ENCODE peak calls at places on chromosome 10, in ten cellular contexts. B is stimulated activated CD4-positive, alpha-beta T cell treated with anti-CD3 and anti-CD28 coated beads, Interleukin-2, amount 100 ng/mL, for 24 hours; W is activated CD8-positive, alpha-beta memory T cell treated with anti-CD3 and anti-CD28 coated beads for 48 hours; G is mesenteric fat pad; P is activated T-cell treated with anti-CD3 and anti-CD28 coated beads, Interleukin-2, amount 50 U/mL, for 72 hours; J is HCEC 1CT; M is non-pigmented ciliary epithelial cell; K is T-helper 2 cell; C is WERI-Rb-1; T is dorsolateral prefrontal cortex. O is an unnamed sample.

GRCh38 chr10:62853710-62854109 is 37.5 kb upstream of the EGR2 start:
- DNase-seq in M (no peak), K (no peak), G (no peak), J (no peak), C (no peak), B (peak; percentile 65), W (peak; percentile 33), P (peak; percentile 78), T (no peak), O (no peak)

GRCh38 chr10:92972066-92972870 is 88.3 kb upstream of the CYP26C1 start:
- DNase-seq in B (no peak), P (no peak), W (no peak), J (peak; percentile 87), M (no peak), C (no peak), K (no peak), T (no peak), G (no peak), O (no peak)

GRCh38 chr10:43160919-43161251 is 22.6 kb downstream of the CSGALNACT2 start:
- DNase-seq in P (peak; percentile 34), T (no peak), J (no peak), C (no peak), W (no peak), B (no peak), G (no peak), K (no peak), M (no peak), O (no peak)

GRCh38 chr10:58278274-58278961 is 9.5 kb downstream of the CISD1 start:
- DNase-seq in C (no peak), K (no peak), M (no peak), B (no peak), T (no peak), J (no peak), W (no peak), G (no peak), P (no peak), O (no peak)

GRCh38 chr10:63671317-63671937 is 150.2 kb downstream of the REEP3 start:
- DNase-seq in W (no peak), J (peak; percentile 64), K (no peak), T (no peak), M (no peak), C (no peak), B (no peak), G (no peak), P (no peak), O (no peak)

GRCh38 chr10:85602713-85603112 is 763.9 kb downstream of the GRID1 start:
- DNase-seq in P (no peak), M (no peak), C (no peak), T (no peak), J (no peak), G (no peak), W (no peak), K (no peak), B (no peak), O (no peak)

GRCh38 chr10:28254290-28254985 is 48.4 kb downstream of the MPP7 start:
- DNase-seq in W (no peak), K (no peak), T (no peak), B (no peak), G (no peak), P (no peak), M (no peak), J (no peak), C (no peak), O (no peak)

GRCh38 chr10:69883256-69883655 is 81.5 kb downstream of the COL13A1 start:
- DNase-seq in C (peak; percentile 74), G (no peak), J (no peak), W (no peak), B (no peak), M (no peak), K (no peak), T (no peak), P (no peak), O (peak; percentile 40)

GRCh38 chr10:3639546-3639945 is 145.5 kb downstream of the KLF6 start:
- DNase-seq in B (no peak), C (peak; percentile 60), P (no peak), K (no peak), G (no peak), M (no peak), W (no peak), J (no peak), T (no peak), O (no peak)

GRCh38 chr10:102776779-102777417 is 33.1 kb downstream of the WBP1L start:
- DNase-seq in M (peak; percentile 98), K (no peak), B (peak; percentile 12), T (peak; percentile 59), W (no peak), J (peak; percentile 96), P (peak; percentile 30), C (peak; percentile 65), G (peak; percentile 81), O (peak; percentile 46)

GRCh38 chr10:33126118-33126517 is 168.1 kb upstream of the ITGB1 start:
- DNase-seq in J (peak; percentile 28), P (no peak), C (peak; percentile 9), W (no peak), K (no peak), B (peak; percentile 38), G (no peak), T (no peak), M (no peak), O (no peak)

O was measured in posterior cingulate gyrus.